ENCODE peak calls at places on chromosomes 5 and 9, in eight cellular contexts. One of them, this sample, is unnamed.

GRCh38 chr9:3948826-3949578 is 350.9 kb downstream of the GLIS3 start:
- DNase-seq in HFFc6: peak
- DNase-seq in right cardiac atrium: no peak
- DNase-seq in RPMI7951: peak
- DNase-seq in ecto neural progenitor cell: no peak
- DNase-seq in ACHN: peak
- DNase-seq in stimulated activated CD8-positive, alpha-beta memory T cell treated with anti-CD3 and anti-CD28 coated beads, Interleukin-12 subunit alpha, Interleukin-12 subunit beta, amount 100 ng/mL, for 4 hours: no peak
- DNase-seq in mesenchymal stem cell: peak
- DNase-seq in this sample: peak

GRCh38 chr5:142925795-142926194 is 155.6 kb downstream of the ARHGAP26 start:
- DNase-seq in HFFc6: peak
- DNase-seq in right cardiac atrium: no peak
- DNase-seq in RPMI7951: peak
- DNase-seq in ecto neural progenitor cell: no peak
- DNase-seq in ACHN: no peak
- DNase-seq in stimulated activated CD8-positive, alpha-beta memory T cell treated with anti-CD3 and anti-CD28 coated beads, Interleukin-12 subunit alpha, Interleukin-12 subunit beta, amount 100 ng/mL, for 4 hours: no peak
- DNase-seq in mesenchymal stem cell: peak
- DNase-seq in this sample: peak

GRCh38 chr5:161685461-161685860 is at the start of gene GABRA6:
- DNase-seq in HFFc6: no peak
- DNase-seq in right cardiac atrium: no peak
- DNase-seq in RPMI7951: no peak
- DNase-seq in ecto neural progenitor cell: no peak
- DNase-seq in ACHN: no peak
- DNase-seq in stimulated activated CD8-positive, alpha-beta memory T cell treated with anti-CD3 and anti-CD28 coated beads, Interleukin-12 subunit alpha, Interleukin-12 subunit beta, amount 100 ng/mL, for 4 hours: no peak
- DNase-seq in mesenchymal stem cell: no peak
- DNase-seq in this sample: peak

GRCh38 chr9:125635888-125636287 is 71.1 kb downstream of the MAPKAP1 start:
- DNase-seq in HFFc6: no peak
- DNase-seq in right cardiac atrium: no peak
- DNase-seq in RPMI7951: no peak
- DNase-seq in ecto neural progenitor cell: no peak
- DNase-seq in ACHN: no peak
- DNase-seq in stimulated activated CD8-positive, alpha-beta memory T cell treated with anti-CD3 and anti-CD28 coated beads, Interleukin-12 subunit alpha, Interleukin-12 subunit beta, amount 100 ng/mL, for 4 hours: no peak
- DNase-seq in mesenchymal stem cell: no peak
- DNase-seq in this sample: no peak

GRCh38 chr5:112210430-112211005 is 208.6 kb downstream of the EPB41L4A start:
- DNase-seq in HFFc6: peak
- DNase-seq in right cardiac atrium: peak
- DNase-seq in RPMI7951: peak
- DNase-seq in ecto neural progenitor cell: peak
- DNase-seq in ACHN: peak
- DNase-seq in stimulated activated CD8-positive, alpha-beta memory T cell treated with anti-CD3 and anti-CD28 coated beads, Interleukin-12 subunit alpha, Interleukin-12 subunit beta, amount 100 ng/mL, for 4 hours: no peak
- DNase-seq in mesenchymal stem cell: peak
- DNase-seq in this sample: no peak

GRCh38 chr9:108813951-108814601 is 41.7 kb downstream of the ACTL7B start:
- DNase-seq in HFFc6: no peak
- DNase-seq in right cardiac atrium: no peak
- DNase-seq in RPMI7951: peak
- DNase-seq in ecto neural progenitor cell: no peak
- DNase-seq in ACHN: peak
- DNase-seq in stimulated activated CD8-positive, alpha-beta memory T cell treated with anti-CD3 and anti-CD28 coated beads, Interleukin-12 subunit alpha, Interleukin-12 subunit beta, amount 100 ng/mL, for 4 hours: no peak
- DNase-seq in mesenchymal stem cell: peak
- DNase-seq in this sample: peak

GRCh38 chr9:6219040-6219439 is 3.4 kb downstream of the IL33 start:
- DNase-seq in HFFc6: no peak
- DNase-seq in right cardiac atrium: no peak
- DNase-seq in RPMI7951: no peak
- DNase-seq in ecto neural progenitor cell: no peak
- DNase-seq in ACHN: no peak
- DNase-seq in stimulated activated CD8-positive, alpha-beta memory T cell treated with anti-CD3 and anti-CD28 coated beads, Interleukin-12 subunit alpha, Interleukin-12 subunit beta, amount 100 ng/mL, for 4 hours: no peak
- DNase-seq in mesenchymal stem cell: no peak
- DNase-seq in this sample: no peak

GRCh38 chr9:20989923-20990341 is 41.5 kb downstream of the HACD4 start:
- DNase-seq in HFFc6: no peak
- DNase-seq in right cardiac atrium: peak
- DNase-seq in RPMI7951: no peak
- DNase-seq in ecto neural progenitor cell: no peak
- DNase-seq in ACHN: no peak
- DNase-seq in stimulated activated CD8-positive, alpha-beta memory T cell treated with anti-CD3 and anti-CD28 coated beads, Interleukin-12 subunit alpha, Interleukin-12 subunit beta, amount 100 ng/mL, for 4 hours: no peak
- DNase-seq in mesenchymal stem cell: no peak
- DNase-seq in this sample: no peak

GRCh38 chr9:72271617-72272478 is 93.2 kb downstream of the ZFAND5 start:
- DNase-seq in HFFc6: peak
- DNase-seq in right cardiac atrium: no peak
- DNase-seq in RPMI7951: peak
- DNase-seq in ecto neural progenitor cell: peak
- DNase-seq in ACHN: peak
- DNase-seq in stimulated activated CD8-positive, alpha-beta memory T cell treated with anti-CD3 and anti-CD28 coated beads, Interleukin-12 subunit alpha, Interleukin-12 subunit beta, amount 100 ng/mL, for 4 hours: no peak
- DNase-seq in mesenchymal stem cell: peak
- DNase-seq in this sample: peak

GRCh38 chr5:92836861-92837755 is 743.9 kb downstream of the NR2F1-AS1 start:
- DNase-seq in HFFc6: peak
- DNase-seq in right cardiac atrium: no peak
- DNase-seq in RPMI7951: no peak
- DNase-seq in ecto neural progenitor cell: no peak
- DNase-seq in ACHN: no peak
- DNase-seq in stimulated activated CD8-positive, alpha-beta memory T cell treated with anti-CD3 and anti-CD28 coated beads, Interleukin-12 subunit alpha, Interleukin-12 subunit beta, amount 100 ng/mL, for 4 hours: no peak
- DNase-seq in mesenchymal stem cell: no peak
- DNase-seq in this sample: no peak

GRCh38 chr5:110900829-110901228 is 162.0 kb downstream of the SLC25A46 start:
- DNase-seq in HFFc6: peak
- DNase-seq in right cardiac atrium: no peak
- DNase-seq in RPMI7951: peak
- DNase-seq in ecto neural progenitor cell: no peak
- DNase-seq in ACHN: no peak
- DNase-seq in stimulated activated CD8-positive, alpha-beta memory T cell treated with anti-CD3 and anti-CD28 coated beads, Interleukin-12 subunit alpha, Interleukin-12 subunit beta, amount 100 ng/mL, for 4 hours: no peak
- DNase-seq in mesenchymal stem cell: peak
- DNase-seq in this sample: peak

GRCh38 chr9:98502976-98503325 is 205.8 kb downstream of the GABBR2 start:
- DNase-seq in HFFc6: peak
- DNase-seq in right cardiac atrium: no peak
- DNase-seq in RPMI7951: peak
- DNase-seq in ecto neural progenitor cell: peak
- DNase-seq in ACHN: no peak
- DNase-seq in stimulated activated CD8-positive, alpha-beta memory T cell treated with anti-CD3 and anti-CD28 coated beads, Interleukin-12 subunit alpha, Interleukin-12 subunit beta, amount 100 ng/mL, for 4 hours: no peak
- DNase-seq in mesenchymal stem cell: peak
- DNase-seq in this sample: peak

GRCh38 chr5:32780508-32780919 is 69.4 kb downstream of the NPR3 start:
- DNase-seq in HFFc6: no peak
- DNase-seq in right cardiac atrium: no peak
- DNase-seq in RPMI7951: no peak
- DNase-seq in ecto neural progenitor cell: no peak
- DNase-seq in ACHN: no peak
- DNase-seq in stimulated activated CD8-positive, alpha-beta memory T cell treated with anti-CD3 and anti-CD28 coated beads, Interleukin-12 subunit alpha, Interleukin-12 subunit beta, amount 100 ng/mL, for 4 hours: no peak
- DNase-seq in mesenchymal stem cell: no peak
- DNase-seq in this sample: no peak

GRCh38 chr5:142770650-142771609 is 753 bp downstream of the ARHGAP26 start:
- DNase-seq in HFFc6: peak
- DNase-seq in right cardiac atrium: peak
- DNase-seq in RPMI7951: no peak
- DNase-seq in ecto neural progenitor cell: peak
- DNase-seq in ACHN: peak
- DNase-seq in stimulated activated CD8-positive, alpha-beta memory T cell treated with anti-CD3 and anti-CD28 coated beads, Interleukin-12 subunit alpha, Interleukin-12 subunit beta, amount 100 ng/mL, for 4 hours: peak
- DNase-seq in mesenchymal stem cell: peak
- DNase-seq in this sample: peak

GRCh38 chr5:6861667-6862066 is 148.4 kb downstream of the TENT4A start:
- DNase-seq in HFFc6: no peak
- DNase-seq in right cardiac atrium: no peak
- DNase-seq in RPMI7951: peak
- DNase-seq in ecto neural progenitor cell: no peak
- DNase-seq in ACHN: no peak
- DNase-seq in stimulated activated CD8-positive, alpha-beta memory T cell treated with anti-CD3 and anti-CD28 coated beads, Interleukin-12 subunit alpha, Interleukin-12 subunit beta, amount 100 ng/mL, for 4 hours: no peak
- DNase-seq in mesenchymal stem cell: no peak
- DNase-seq in this sample: no peak

GRCh38 chr5:137761560-137761959 is 7.4 kb upstream of the HNRNPA0 start:
- DNase-seq in HFFc6: no peak
- DNase-seq in right cardiac atrium: no peak
- DNase-seq in RPMI7951: no peak
- DNase-seq in ecto neural progenitor cell: no peak
- DNase-seq in ACHN: no peak
- DNase-seq in stimulated activated CD8-positive, alpha-beta memory T cell treated with anti-CD3 and anti-CD28 coated beads, Interleukin-12 subunit alpha, Interleukin-12 subunit beta, amount 100 ng/mL, for 4 hours: no peak
- DNase-seq in mesenchymal stem cell: no peak
- DNase-seq in this sample: no peak

GRCh38 chr9:74369844-74370243 is 127.3 kb upstream of the RORB start:
- DNase-seq in HFFc6: no peak
- DNase-seq in right cardiac atrium: no peak
- DNase-seq in RPMI7951: no peak
- DNase-seq in ecto neural progenitor cell: no peak
- DNase-seq in ACHN: no peak
- DNase-seq in stimulated activated CD8-positive, alpha-beta memory T cell treated with anti-CD3 and anti-CD28 coated beads, Interleukin-12 subunit alpha, Interleukin-12 subunit beta, amount 100 ng/mL, for 4 hours: no peak
- DNase-seq in mesenchymal stem cell: no peak
- DNase-seq in this sample: no peak

GRCh38 chr5:130055572-130055971 is 151.3 kb downstream of the CHSY3 start:
- DNase-seq in HFFc6: no peak
- DNase-seq in right cardiac atrium: no peak
- DNase-seq in RPMI7951: no peak
- DNase-seq in ecto neural progenitor cell: no peak
- DNase-seq in ACHN: no peak
- DNase-seq in stimulated activated CD8-positive, alpha-beta memory T cell treated with anti-CD3 and anti-CD28 coated beads, Interleukin-12 subunit alpha, Interleukin-12 subunit beta, amount 100 ng/mL, for 4 hours: no peak
- DNase-seq in mesenchymal stem cell: no peak
- DNase-seq in this sample: no peak

GRCh38 chr9:21029661-21030060 is 1.8 kb downstream of the HACD4 start:
- DNase-seq in HFFc6: no peak
- DNase-seq in right cardiac atrium: no peak
- DNase-seq in RPMI7951: no peak
- DNase-seq in ecto neural progenitor cell: no peak
- DNase-seq in ACHN: no peak
- DNase-seq in stimulated activated CD8-positive, alpha-beta memory T cell treated with anti-CD3 and anti-CD28 coated beads, Interleukin-12 subunit alpha, Interleukin-12 subunit beta, amount 100 ng/mL, for 4 hours: no peak
- DNase-seq in mesenchymal stem cell: no peak
- DNase-seq in this sample: no peak